ENCODE peak calls at places on chromosome 21, in eight cellular contexts. Y, Q, F, K, Z, X, S and L are unnamed samples. For H3K4me1 and H3K27me3, the result is how much of the 10 kb centered on the place peaks cover.

GRCh38 chr21:46424621-46425020 is 34.1 kb upstream of the DIP2A start:
- DNase-seq in Y (no peak), Q (no peak), F (no peak), K (no peak), Z (no peak), X (peak), S (no peak), L (no peak)

GRCh38 chr21:26409735-26410134 is 163.4 kb downstream of the CYYR1 start:
- DNase-seq in Y (no peak), Q (no peak), F (no peak), K (no peak), Z (peak), X (no peak), S (no peak), L (no peak)

GRCh38 chr21:46253610-46254124 is 25.1 kb upstream of the LSS start:
- DNase-seq in Y (peak), Q (no peak), F (no peak), K (no peak), Z (peak), X (peak), S (peak), L (peak)

GRCh38 chr21:44496900-44497550 is 41.7 kb downstream of the LRRC3 start:
- DNase-seq in Y (no peak), Q (no peak), F (no peak), K (no peak), Z (no peak), X (no peak), S (no peak), L (no peak)

GRCh38 chr21:32843561-32843960 is 72.0 kb upstream of the PAXBP1 start:
- DNase-seq in Y (no peak), Q (no peak), F (no peak), K (no peak), Z (no peak), X (no peak), S (no peak), L (no peak)

GRCh38 chr21:37671381-37671780 is 244.9 kb downstream of the KCNJ6 start:
- DNase-seq in Y (no peak), Q (peak), F (no peak), K (no peak), Z (no peak), X (no peak), S (no peak), L (no peak)

GRCh38 chr21:45091540-45092322 is 17.4 kb downstream of the ADARB1 start:
- DNase-seq in Y (no peak), Q (no peak), F (no peak), K (no peak), Z (no peak), X (no peak), S (no peak), L (no peak)

GRCh38 chr21:14686466-14687276 is 140.6 kb upstream of the SAMSN1 start:
- DNase-seq in Y (no peak), Q (no peak), F (no peak), K (no peak), Z (no peak), X (no peak), S (no peak), L (no peak)

GRCh38 chr21:46619846-46620245 is 15.0 kb upstream of the S100B start:
- DNase-seq in Y (no peak), Q (no peak), F (no peak), K (no peak), Z (no peak), X (no peak), S (no peak), L (no peak)

GRCh38 chr21:45004059-45004422 is 64.2 kb downstream of the SLX9 start:
- DNase-seq in Y (no peak), Q (peak), F (peak), K (no peak), Z (no peak), X (no peak), S (no peak), L (no peak)

GRCh38 chr21:45070970-45071369 is 3.4 kb upstream of the ADARB1 start:
- DNase-seq in Y (no peak), Q (no peak), F (no peak), K (no peak), Z (no peak), X (no peak), S (no peak), L (no peak)

GRCh38 chr21:43608225-43608624 is 51.1 kb downstream of the HSF2BP start:
- DNase-seq in Y (no peak), Q (peak), F (no peak), K (no peak), Z (no peak), X (no peak), S (no peak), L (no peak)

GRCh38 chr21:16117851-16118592 is 388.2 kb downstream of the USP25 start:
- DNase-seq in Y (no peak), Q (peak), F (no peak), K (no peak), Z (no peak), X (no peak), S (peak), L (no peak)

GRCh38 chr21:25929859-25930520 is 195.2 kb downstream of the GABPA start:
- DNase-seq in Y (peak), Q (peak), F (no peak), K (no peak), Z (peak), X (no peak), S (peak), L (no peak)

GRCh38 chr21:45286671-45287437 is 841 bp downstream of the POFUT2 start:
- DNase-seq in Y (peak), Q (no peak), F (peak), K (no peak), Z (no peak), X (no peak), S (peak), L (no peak)

GRCh38 chr21:44959376-44960091 is 19.7 kb downstream of the SLX9 start:
- DNase-seq in Y (no peak), Q (no peak), F (peak), K (no peak), Z (no peak), X (no peak), S (no peak), L (no peak)

GRCh38 chr21:32456497-32456918 is 44.0 kb downstream of the EVA1C start:
- DNase-seq in Y (no peak), Q (no peak), F (no peak), K (no peak), Z (no peak), X (no peak), S (no peak), L (no peak)

GRCh38 chr21:41316200-41316599 is 401 bp upstream of the FAM3B start:
- DNase-seq in Y (no peak), Q (no peak), F (no peak), K (no peak), Z (no peak), X (no peak), S (no peak), L (no peak)

GRCh38 chr21:41317458-41317857 is 857 bp downstream of the FAM3B start:
- DNase-seq in Y (no peak), Q (no peak), F (no peak), K (no peak), Z (no peak), X (no peak), S (no peak), L (no peak)

GRCh38 chr21:41315726-41316125 is 875 bp upstream of the FAM3B start:
- DNase-seq in Y (no peak), Q (no peak), F (no peak), K (no peak), Z (no peak), X (no peak), S (no peak), L (no peak)

GRCh38 chr21:41318218-41318617 is 1.6 kb downstream of the FAM3B start:
- DNase-seq in Y (no peak), Q (no peak), F (no peak), K (no peak), Z (no peak), X (no peak), S (no peak), L (no peak)

GRCh38 chr21:41316641-41317392 is at the start of gene FAM3B:
- DNase-seq in Y (peak), Q (no peak), F (no peak), K (no peak), Z (no peak), X (no peak), S (peak), L (no peak)
- H3K4me1 ChIP-seq in Y (under half), Q (under half), F (under half), K (under half), Z (under half), X (under half), S (under half), L (under half)

GRCh38 chr21:34198232-34199120 is 125.1 kb downstream of the MRPS6 start:
- DNase-seq in Y (no peak), Q (no peak), F (no peak), K (no peak), Z (no peak), X (no peak), S (no peak), L (no peak)

GRCh38 chr21:34201001-34201400 is 127.6 kb downstream of the MRPS6 start:
- DNase-seq in Y (no peak), Q (no peak), F (no peak), K (no peak), Z (no peak), X (no peak), S (no peak), L (no peak)

GRCh38 chr21:34199121-34199910 is 125.9 kb downstream of the MRPS6 start:
- DNase-seq in Y (no peak), Q (no peak), F (no peak), K (no peak), Z (no peak), X (no peak), S (no peak), L (no peak)

GRCh38 chr21:34201441-34201838 is 128.1 kb downstream of the MRPS6 start:
- DNase-seq in Y (no peak), Q (no peak), F (no peak), K (no peak), Z (no peak), X (no peak), S (no peak), L (no peak)

GRCh38 chr21:34200288-34200905 is 127.0 kb downstream of the MRPS6 start:
- DNase-seq in Y (no peak), Q (no peak), F (no peak), K (no peak), Z (no peak), X (no peak), S (no peak), L (no peak)
- H3K27ac ChIP-seq in Y (no peak), Q (no peak), F (no peak), K (no peak), Z (no peak), X (no peak), S (peak), L (no peak)

DNA sequence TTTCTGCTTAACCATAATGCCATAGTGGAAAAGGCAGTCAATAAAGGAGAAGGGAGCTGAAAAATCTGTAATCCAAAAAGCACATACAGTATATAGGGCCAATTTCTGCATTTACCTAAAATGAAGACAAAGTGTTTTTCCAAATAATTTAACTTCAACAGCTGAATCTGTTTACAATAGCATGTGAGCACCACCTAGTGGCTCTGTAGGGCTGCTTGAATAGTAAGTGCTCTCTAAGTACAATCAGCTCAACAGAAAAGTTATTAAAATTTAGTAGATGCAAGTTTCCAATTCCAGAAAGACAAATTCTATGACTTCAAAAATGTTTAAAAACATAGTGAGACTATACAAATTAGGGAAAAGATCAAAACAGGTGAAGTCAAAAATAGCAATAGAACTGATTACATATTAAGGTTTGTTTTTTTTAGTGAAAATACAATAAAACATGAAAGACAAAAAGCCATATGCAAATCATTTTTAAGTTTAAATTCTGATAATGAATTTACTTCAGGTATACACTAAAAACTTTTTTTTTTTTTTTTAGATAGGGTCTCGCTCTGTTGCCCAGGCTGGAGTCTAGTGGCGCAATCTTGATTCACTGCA is 220.0 kb downstream of the SETD4 start:
- DNase-seq in Y (peak), Q (peak), F (no peak), K (peak), Z (peak), X (peak), S (peak), L (peak)
- H3K27me3 ChIP-seq in Y (under half), Q (under half), F (under half), K (under half), Z (under half), X (under half), S (under half), L (under half)

GRCh38 chr21:29299906-29300546 is 1.3 kb downstream of the BACH1 start:
- DNase-seq in Y (peak), Q (peak), F (peak), K (peak), Z (peak), X (peak), S (peak), L (peak)
- H3K4me1 ChIP-seq in Y (under half), Q (under half), F (under half), K (under half), Z (half or more), X (under half), S (under half), L (under half)

DNA sequence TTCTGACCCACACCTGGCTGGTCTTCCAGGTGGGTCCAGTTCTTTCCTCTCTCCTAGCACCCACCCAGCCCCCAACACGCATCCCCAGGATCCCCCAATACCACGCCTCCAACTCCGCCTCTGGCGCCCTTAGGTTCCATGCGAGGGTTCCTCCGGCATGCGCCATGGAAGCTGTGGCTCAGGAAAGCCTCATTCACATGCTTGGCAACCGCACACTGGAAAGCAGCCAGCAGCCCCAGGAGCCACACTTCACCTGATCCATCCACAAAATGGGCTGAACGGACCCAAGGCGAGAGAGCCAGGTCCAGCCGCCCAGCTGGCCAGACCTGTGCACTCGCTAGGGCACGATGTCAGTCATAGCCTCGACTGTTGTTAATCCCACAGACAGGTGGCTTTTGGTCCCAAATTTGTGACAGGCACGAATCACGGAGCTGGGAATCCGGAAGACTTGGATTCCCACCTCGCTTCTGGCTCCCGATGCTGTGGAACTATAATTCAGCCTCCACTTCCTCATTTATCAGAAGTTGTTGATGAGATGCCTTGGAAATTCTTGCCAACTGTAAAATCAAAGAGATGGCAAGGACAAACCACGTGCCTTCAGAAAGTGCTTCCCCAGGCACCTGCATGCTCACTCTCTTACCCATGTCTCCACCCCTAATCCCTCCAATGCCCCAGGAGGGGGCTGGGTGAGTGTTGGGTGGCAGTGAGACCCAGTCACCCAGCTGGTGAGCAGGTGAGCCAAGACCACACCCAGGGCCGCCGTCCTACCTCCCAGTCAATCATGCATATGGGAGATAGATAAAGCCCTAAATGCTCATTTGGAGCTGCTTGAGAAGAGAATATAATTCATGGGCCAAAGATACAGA is 161.0 kb downstream of the PSMG1 start:
- DNase-seq in Y (no peak), Q (no peak), F (no peak), K (no peak), Z (no peak), X (no peak), S (no peak), L (no peak)
- H3K27ac ChIP-seq in Y (no peak), Q (no peak), F (peak), K (no peak), Z (no peak), X (no peak), S (no peak), L (no peak)

GRCh38 chr21:42301371-42302291 is 13.6 kb downstream of the TFF3 start:
- DNase-seq in Y (no peak), Q (no peak), F (no peak), K (no peak), Z (no peak), X (no peak), S (no peak), L (no peak)
- H3K27me3 ChIP-seq in Y (under half), Q (under half), F (under half), K (under half), Z (under half), X (under half), S (under half), L (under half)

GRCh38 chr21:42460391-42461184 is 35.4 kb downstream of the RSPH1 start:
- DNase-seq in Y (peak), Q (no peak), F (no peak), K (peak), Z (no peak), X (no peak), S (no peak), L (no peak)

GRCh38 chr21:42461881-42462877 is 33.8 kb downstream of the RSPH1 start:
- DNase-seq in Y (peak), Q (no peak), F (peak), K (no peak), Z (no peak), X (no peak), S (peak), L (no peak)

GRCh38 chr21:42459583-42460215 is 36.3 kb downstream of the RSPH1 start:
- DNase-seq in Y (no peak), Q (no peak), F (no peak), K (no peak), Z (no peak), X (no peak), S (no peak), L (no peak)

GRCh38 chr21:42459065-42459430 is 37.0 kb downstream of the RSPH1 start:
- DNase-seq in Y (no peak), Q (no peak), F (no peak), K (no peak), Z (no peak), X (no peak), S (peak), L (no peak)

DNA sequence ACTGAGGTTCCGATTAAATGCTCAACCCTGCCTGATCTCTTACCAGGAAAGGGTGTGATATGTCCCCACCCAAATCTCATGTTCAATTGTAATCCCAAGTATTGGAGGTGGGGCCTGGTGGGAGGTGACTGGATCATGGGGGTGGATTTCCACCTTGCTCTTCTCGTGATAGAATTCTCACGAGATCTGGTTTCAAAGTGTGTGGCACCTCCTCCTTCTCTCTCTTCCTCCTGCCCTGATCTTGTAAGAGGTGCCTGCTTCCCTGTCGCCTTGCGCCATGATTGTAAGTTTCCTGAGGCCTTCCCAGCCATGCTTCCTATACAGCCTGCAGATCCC is 34.9 kb downstream of the RSPH1 start:
- DNase-seq in Y (no peak), Q (no peak), F (no peak), K (no peak), Z (no peak), X (no peak), S (no peak), L (no peak)
- H3K4me1 ChIP-seq in Y (under half), Q (under half), F (under half), K (under half), Z (under half), X (half or more), S (under half), L (under half)

GRCh38 chr21:41615613-41616012 is 107.7 kb upstream of the TMPRSS2 start:
- DNase-seq in Y (no peak), Q (peak), F (no peak), K (peak), Z (no peak), X (no peak), S (no peak), L (no peak)
- H3K27ac ChIP-seq in Y (no peak), Q (peak), F (peak), K (peak), Z (no peak), X (no peak), S (peak), L (no peak)

DNA sequence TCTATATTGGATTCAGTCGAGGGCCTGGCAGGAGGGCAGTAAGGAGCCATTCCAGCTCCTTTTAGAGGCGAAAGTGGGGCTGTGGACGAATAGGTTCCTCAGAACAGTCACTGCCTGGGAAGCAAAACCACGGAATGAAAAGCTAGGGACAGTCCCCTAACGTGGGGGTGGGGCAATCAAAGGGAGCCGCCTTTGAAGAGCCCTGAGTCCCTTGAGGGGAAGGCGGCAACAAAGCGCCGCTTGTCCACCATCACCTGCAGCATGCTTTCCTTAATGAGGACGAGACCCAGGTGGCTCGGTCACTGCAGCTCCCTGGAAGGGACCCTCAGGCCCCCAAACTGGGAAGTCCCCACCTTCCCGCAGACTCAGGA is 184.7 kb downstream of the ETS2 start:
- DNase-seq in Y (peak), Q (no peak), F (no peak), K (no peak), Z (no peak), X (no peak), S (no peak), L (no peak)
- H3K27me3 ChIP-seq in Y (under half), Q (under half), F (under half), K (under half), Z (under half), X (under half), S (under half), L (under half)